ENCODE peak calls at places on chromosomes 12 and 14, in four cellular contexts. P is posterior cingulate gyrus; E is Kasumi-1; A is activated CD8-positive, alpha-beta memory T cell treated with anti-CD3 and anti-CD28 coated beads, Interleukin-2, amount 50 U/mL, for 48 hours. Q is an unnamed sample.

GRCh38 chr12:93363854-93364297 is 13.8 kb upstream of the NUDT4 start:
- DNase-seq in P (no peak), E (peak), A (no peak), Q (no peak)

GRCh38 chr12:55965941-55966407 is at the start of gene PMEL:
- DNase-seq in P (no peak), E (peak), A (no peak), Q (no peak)

GRCh38 chr14:80213602-80214001 is 2.3 kb upstream of the DIO2 start:
- DNase-seq in P (no peak), E (peak), A (no peak), Q (no peak)

GRCh38 chr14:55025948-55026347 is 951 bp downstream of the WDHD1 start:
- DNase-seq in P (no peak), E (no peak), A (no peak), Q (no peak)

GRCh38 chr14:85475113-85475512 is 54.8 kb upstream of the FLRT2 start:
- DNase-seq in P (no peak), E (no peak), A (no peak), Q (no peak)

GRCh38 chr12:92290016-92290685 is 144.5 kb upstream of the BTG1 start:
- DNase-seq in P (no peak), E (no peak), A (no peak), Q (no peak)

GRCh38 chr12:86727151-86727550 is 471.0 kb upstream of the MGAT4C start:
- DNase-seq in P (no peak), E (no peak), A (no peak), Q (no peak)

GRCh38 chr12:117279606-117280005 is 81.8 kb downstream of the NOS1 start:
- DNase-seq in P (no peak), E (no peak), A (no peak), Q (no peak)

GRCh38 chr14:94113490-94113889 is 3.0 kb downstream of the IFI27 start:
- DNase-seq in P (no peak), E (no peak), A (peak), Q (no peak)

GRCh38 chr12:59151243-59151642 is 230.9 kb upstream of the LRIG3 start:
- DNase-seq in P (no peak), E (no peak), A (no peak), Q (no peak)

GRCh38 chr14:99118946-99119345 is 153.1 kb downstream of the BCL11B start:
- DNase-seq in P (peak), E (no peak), A (peak), Q (no peak)

GRCh38 chr12:78198896-78199295 is 368.2 kb downstream of the NAV3 start:
- DNase-seq in P (no peak), E (no peak), A (no peak), Q (no peak)

GRCh38 chr12:27331927-27332324 is 710 bp upstream of the BMAL2 start:
- DNase-seq in P (no peak), E (no peak), A (no peak), Q (no peak)

GRCh38 chr14:78605065-78605762 is 435.0 kb downstream of the NRXN3 start:
- DNase-seq in P (no peak), E (no peak), A (no peak), Q (no peak)

GRCh38 chr12:100566887-100567637 is 6.4 kb upstream of the GAS2L3 start:
- DNase-seq in P (peak), E (no peak), A (no peak), Q (no peak)

Q was measured in naive thymus-derived CD4-positive, alpha-beta T cell.